ENCODE peak calls at places on chromosomes 11 and 22, in ten cellular contexts. One of them, this sample, is unnamed.

GRCh38 chr22:40594924-40595323 is 41.6 kb downstream of the MRTFA start:
- DNase-seq in stimulated activated CD4-positive, alpha-beta T cell treated with anti-CD3 and anti-CD28 coated beads, Interleukin-15, amount 100 ng/mL, for 1 hour: no peak
- DNase-seq in fibroblast of pulmonary artery: peak
- DNase-seq in GM12878: no peak
- DNase-seq in thyroid gland: peak
- DNase-seq in fibroblast of lung: no peak
- DNase-seq in osteocyte: no peak
- DNase-seq in KBM-7: no peak
- DNase-seq in CD8-positive, alpha-beta memory T cell: no peak
- DNase-seq in brain microvascular endothelial cell: no peak
- DNase-seq in this sample: no peak

GRCh38 chr22:37415210-37415609 is 12.1 kb downstream of the ELFN2 start:
- DNase-seq in CD8-positive, alpha-beta memory T cell: no peak
- DNase-seq in fibroblast of lung: no peak
- DNase-seq in brain microvascular endothelial cell: no peak
- DNase-seq in fibroblast of pulmonary artery: no peak
- DNase-seq in stimulated activated CD4-positive, alpha-beta T cell treated with anti-CD3 and anti-CD28 coated beads, Interleukin-15, amount 100 ng/mL, for 1 hour: no peak
- DNase-seq in thyroid gland: no peak
- DNase-seq in GM12878: no peak
- DNase-seq in osteocyte: no peak
- DNase-seq in KBM-7: no peak
- DNase-seq in this sample: no peak

GRCh38 chr11:73856001-73856663 is 20.5 kb downstream of the COA4 start:
- DNase-seq in brain microvascular endothelial cell: no peak
- DNase-seq in CD8-positive, alpha-beta memory T cell: no peak
- DNase-seq in fibroblast of lung: no peak
- DNase-seq in thyroid gland: no peak
- DNase-seq in KBM-7: no peak
- DNase-seq in stimulated activated CD4-positive, alpha-beta T cell treated with anti-CD3 and anti-CD28 coated beads, Interleukin-15, amount 100 ng/mL, for 1 hour: no peak
- DNase-seq in fibroblast of pulmonary artery: no peak
- DNase-seq in osteocyte: no peak
- DNase-seq in GM12878: no peak
- DNase-seq in this sample: no peak

GRCh38 chr11:20937826-20938225 is 268.4 kb downstream of the NELL1 start:
- DNase-seq in CD8-positive, alpha-beta memory T cell: no peak
- DNase-seq in fibroblast of lung: no peak
- DNase-seq in stimulated activated CD4-positive, alpha-beta T cell treated with anti-CD3 and anti-CD28 coated beads, Interleukin-15, amount 100 ng/mL, for 1 hour: no peak
- DNase-seq in osteocyte: no peak
- DNase-seq in fibroblast of pulmonary artery: no peak
- DNase-seq in GM12878: no peak
- DNase-seq in brain microvascular endothelial cell: no peak
- DNase-seq in KBM-7: no peak
- DNase-seq in thyroid gland: no peak
- DNase-seq in this sample: no peak

GRCh38 chr11:32034149-32034548 is 56.7 kb upstream of the RCN1 start:
- DNase-seq in KBM-7: no peak
- DNase-seq in osteocyte: no peak
- DNase-seq in fibroblast of lung: peak
- DNase-seq in fibroblast of pulmonary artery: peak
- DNase-seq in GM12878: no peak
- DNase-seq in brain microvascular endothelial cell: peak
- DNase-seq in stimulated activated CD4-positive, alpha-beta T cell treated with anti-CD3 and anti-CD28 coated beads, Interleukin-15, amount 100 ng/mL, for 1 hour: no peak
- DNase-seq in thyroid gland: no peak
- DNase-seq in CD8-positive, alpha-beta memory T cell: no peak
- DNase-seq in this sample: no peak

GRCh38 chr11:31958086-31958735 is 132.7 kb upstream of the RCN1 start:
- DNase-seq in brain microvascular endothelial cell: peak
- DNase-seq in KBM-7: peak
- DNase-seq in stimulated activated CD4-positive, alpha-beta T cell treated with anti-CD3 and anti-CD28 coated beads, Interleukin-15, amount 100 ng/mL, for 1 hour: peak
- DNase-seq in osteocyte: peak
- DNase-seq in CD8-positive, alpha-beta memory T cell: peak
- DNase-seq in thyroid gland: peak
- DNase-seq in GM12878: peak
- DNase-seq in fibroblast of pulmonary artery: peak
- DNase-seq in fibroblast of lung: peak
- DNase-seq in this sample: no peak

GRCh38 chr22:42602470-42602869 is 12.2 kb downstream of the POLDIP3 start:
- DNase-seq in CD8-positive, alpha-beta memory T cell: no peak
- DNase-seq in KBM-7: no peak
- DNase-seq in stimulated activated CD4-positive, alpha-beta T cell treated with anti-CD3 and anti-CD28 coated beads, Interleukin-15, amount 100 ng/mL, for 1 hour: no peak
- DNase-seq in GM12878: no peak
- DNase-seq in fibroblast of pulmonary artery: no peak
- DNase-seq in fibroblast of lung: no peak
- DNase-seq in osteocyte: no peak
- DNase-seq in thyroid gland: peak
- DNase-seq in brain microvascular endothelial cell: no peak
- DNase-seq in this sample: no peak

GRCh38 chr11:72781313-72782080 is 12.3 kb downstream of the STARD10 start:
- DNase-seq in KBM-7: no peak
- DNase-seq in GM12878: no peak
- DNase-seq in thyroid gland: peak
- DNase-seq in stimulated activated CD4-positive, alpha-beta T cell treated with anti-CD3 and anti-CD28 coated beads, Interleukin-15, amount 100 ng/mL, for 1 hour: peak
- DNase-seq in fibroblast of lung: no peak
- DNase-seq in osteocyte: no peak
- DNase-seq in brain microvascular endothelial cell: no peak
- DNase-seq in CD8-positive, alpha-beta memory T cell: peak
- DNase-seq in fibroblast of pulmonary artery: no peak
- DNase-seq in this sample: no peak

GRCh38 chr22:24728790-24729637 is 45.5 kb downstream of the PIWIL3 start:
- DNase-seq in thyroid gland: no peak
- DNase-seq in KBM-7: peak
- DNase-seq in osteocyte: no peak
- DNase-seq in fibroblast of lung: peak
- DNase-seq in CD8-positive, alpha-beta memory T cell: no peak
- DNase-seq in fibroblast of pulmonary artery: peak
- DNase-seq in stimulated activated CD4-positive, alpha-beta T cell treated with anti-CD3 and anti-CD28 coated beads, Interleukin-15, amount 100 ng/mL, for 1 hour: no peak
- DNase-seq in GM12878: no peak
- DNase-seq in brain microvascular endothelial cell: peak
- DNase-seq in this sample: no peak

GRCh38 chr11:2541881-2542361 is 97.1 kb downstream of the KCNQ1 start:
- DNase-seq in GM12878: no peak
- DNase-seq in stimulated activated CD4-positive, alpha-beta T cell treated with anti-CD3 and anti-CD28 coated beads, Interleukin-15, amount 100 ng/mL, for 1 hour: no peak
- DNase-seq in fibroblast of lung: no peak
- DNase-seq in KBM-7: no peak
- DNase-seq in fibroblast of pulmonary artery: no peak
- DNase-seq in osteocyte: no peak
- DNase-seq in CD8-positive, alpha-beta memory T cell: no peak
- DNase-seq in thyroid gland: no peak
- DNase-seq in brain microvascular endothelial cell: no peak
- DNase-seq in this sample: peak

GRCh38 chr11:121873770-121874169 is 242.2 kb downstream of the BLID start:
- DNase-seq in CD8-positive, alpha-beta memory T cell: no peak
- DNase-seq in fibroblast of lung: no peak
- DNase-seq in thyroid gland: no peak
- DNase-seq in osteocyte: no peak
- DNase-seq in KBM-7: no peak
- DNase-seq in fibroblast of pulmonary artery: no peak
- DNase-seq in GM12878: no peak
- DNase-seq in stimulated activated CD4-positive, alpha-beta T cell treated with anti-CD3 and anti-CD28 coated beads, Interleukin-15, amount 100 ng/mL, for 1 hour: no peak
- DNase-seq in brain microvascular endothelial cell: no peak
- DNase-seq in this sample: no peak

GRCh38 chr11:66112640-66113098 is 42.6 kb downstream of the PACS1 start:
- DNase-seq in fibroblast of lung: peak
- DNase-seq in CD8-positive, alpha-beta memory T cell: no peak
- DNase-seq in osteocyte: peak
- DNase-seq in fibroblast of pulmonary artery: peak
- DNase-seq in GM12878: no peak
- DNase-seq in KBM-7: no peak
- DNase-seq in brain microvascular endothelial cell: peak
- DNase-seq in thyroid gland: peak
- DNase-seq in stimulated activated CD4-positive, alpha-beta T cell treated with anti-CD3 and anti-CD28 coated beads, Interleukin-15, amount 100 ng/mL, for 1 hour: no peak
- DNase-seq in this sample: no peak

GRCh38 chr11:131723088-131723487 is 352.7 kb downstream of the NTM start:
- DNase-seq in osteocyte: no peak
- DNase-seq in brain microvascular endothelial cell: no peak
- DNase-seq in CD8-positive, alpha-beta memory T cell: no peak
- DNase-seq in GM12878: no peak
- DNase-seq in KBM-7: no peak
- DNase-seq in thyroid gland: no peak
- DNase-seq in fibroblast of pulmonary artery: peak
- DNase-seq in fibroblast of lung: no peak
- DNase-seq in stimulated activated CD4-positive, alpha-beta T cell treated with anti-CD3 and anti-CD28 coated beads, Interleukin-15, amount 100 ng/mL, for 1 hour: no peak
- DNase-seq in this sample: no peak

GRCh38 chr22:24137595-24137994 is 43.7 kb upstream of the SUSD2 start:
- DNase-seq in thyroid gland: no peak
- DNase-seq in brain microvascular endothelial cell: peak
- DNase-seq in fibroblast of lung: peak
- DNase-seq in GM12878: no peak
- DNase-seq in stimulated activated CD4-positive, alpha-beta T cell treated with anti-CD3 and anti-CD28 coated beads, Interleukin-15, amount 100 ng/mL, for 1 hour: no peak
- DNase-seq in KBM-7: no peak
- DNase-seq in fibroblast of pulmonary artery: peak
- DNase-seq in osteocyte: no peak
- DNase-seq in CD8-positive, alpha-beta memory T cell: no peak
- DNase-seq in this sample: no peak

GRCh38 chr11:73453562-73453961 is 77.4 kb downstream of the RELT start:
- DNase-seq in GM12878: no peak
- DNase-seq in brain microvascular endothelial cell: no peak
- DNase-seq in fibroblast of pulmonary artery: peak
- DNase-seq in CD8-positive, alpha-beta memory T cell: no peak
- DNase-seq in fibroblast of lung: peak
- DNase-seq in thyroid gland: no peak
- DNase-seq in KBM-7: no peak
- DNase-seq in stimulated activated CD4-positive, alpha-beta T cell treated with anti-CD3 and anti-CD28 coated beads, Interleukin-15, amount 100 ng/mL, for 1 hour: no peak
- DNase-seq in osteocyte: no peak
- DNase-seq in this sample: no peak

GRCh38 chr11:79363861-79364378 is 76.9 kb downstream of the TENM4 start:
- DNase-seq in KBM-7: no peak
- DNase-seq in osteocyte: no peak
- DNase-seq in fibroblast of lung: no peak
- DNase-seq in brain microvascular endothelial cell: no peak
- DNase-seq in thyroid gland: no peak
- DNase-seq in stimulated activated CD4-positive, alpha-beta T cell treated with anti-CD3 and anti-CD28 coated beads, Interleukin-15, amount 100 ng/mL, for 1 hour: no peak
- DNase-seq in CD8-positive, alpha-beta memory T cell: no peak
- DNase-seq in GM12878: no peak
- DNase-seq in fibroblast of pulmonary artery: no peak
- DNase-seq in this sample: no peak

GRCh38 chr22:46512683-46513082 is 24.7 kb downstream of the CELSR1 start:
- DNase-seq in brain microvascular endothelial cell: no peak
- DNase-seq in GM12878: no peak
- DNase-seq in KBM-7: no peak
- DNase-seq in fibroblast of lung: no peak
- DNase-seq in CD8-positive, alpha-beta memory T cell: no peak
- DNase-seq in fibroblast of pulmonary artery: no peak
- DNase-seq in thyroid gland: no peak
- DNase-seq in osteocyte: no peak
- DNase-seq in stimulated activated CD4-positive, alpha-beta T cell treated with anti-CD3 and anti-CD28 coated beads, Interleukin-15, amount 100 ng/mL, for 1 hour: no peak
- DNase-seq in this sample: no peak

GRCh38 chr11:35192347-35192746 is 53.4 kb downstream of the CD44 start:
- DNase-seq in fibroblast of pulmonary artery: peak
- DNase-seq in thyroid gland: peak
- DNase-seq in osteocyte: no peak
- DNase-seq in stimulated activated CD4-positive, alpha-beta T cell treated with anti-CD3 and anti-CD28 coated beads, Interleukin-15, amount 100 ng/mL, for 1 hour: no peak
- DNase-seq in brain microvascular endothelial cell: no peak
- DNase-seq in GM12878: no peak
- DNase-seq in CD8-positive, alpha-beta memory T cell: no peak
- DNase-seq in fibroblast of lung: peak
- DNase-seq in KBM-7: no peak
- DNase-seq in this sample: no peak

GRCh38 chr11:111189466-111189865 is 56.1 kb upstream of the POU2AF2 start:
- DNase-seq in thyroid gland: no peak
- DNase-seq in osteocyte: no peak
- DNase-seq in CD8-positive, alpha-beta memory T cell: no peak
- DNase-seq in brain microvascular endothelial cell: no peak
- DNase-seq in fibroblast of lung: no peak
- DNase-seq in fibroblast of pulmonary artery: no peak
- DNase-seq in stimulated activated CD4-positive, alpha-beta T cell treated with anti-CD3 and anti-CD28 coated beads, Interleukin-15, amount 100 ng/mL, for 1 hour: no peak
- DNase-seq in KBM-7: no peak
- DNase-seq in GM12878: no peak
- DNase-seq in this sample: no peak

GRCh38 chr22:46079861-46080821 is 70.2 kb upstream of the PPARA start:
- DNase-seq in thyroid gland: peak
- DNase-seq in KBM-7: no peak
- DNase-seq in brain microvascular endothelial cell: no peak
- DNase-seq in fibroblast of pulmonary artery: no peak
- DNase-seq in CD8-positive, alpha-beta memory T cell: no peak
- DNase-seq in fibroblast of lung: peak
- DNase-seq in stimulated activated CD4-positive, alpha-beta T cell treated with anti-CD3 and anti-CD28 coated beads, Interleukin-15, amount 100 ng/mL, for 1 hour: no peak
- DNase-seq in osteocyte: no peak
- DNase-seq in GM12878: no peak
- DNase-seq in this sample: peak

GRCh38 chr11:17684550-17684949 is 34.8 kb upstream of the MYOD1 start:
- DNase-seq in KBM-7: no peak
- DNase-seq in stimulated activated CD4-positive, alpha-beta T cell treated with anti-CD3 and anti-CD28 coated beads, Interleukin-15, amount 100 ng/mL, for 1 hour: no peak
- DNase-seq in brain microvascular endothelial cell: no peak
- DNase-seq in CD8-positive, alpha-beta memory T cell: no peak
- DNase-seq in osteocyte: no peak
- DNase-seq in GM12878: no peak
- DNase-seq in fibroblast of lung: no peak
- DNase-seq in thyroid gland: no peak
- DNase-seq in fibroblast of pulmonary artery: no peak
- DNase-seq in this sample: no peak

GRCh38 chr11:130071211-130071712 is 1.6 kb downstream of the APLP2 start:
- DNase-seq in CD8-positive, alpha-beta memory T cell: no peak
- DNase-seq in osteocyte: no peak
- DNase-seq in stimulated activated CD4-positive, alpha-beta T cell treated with anti-CD3 and anti-CD28 coated beads, Interleukin-15, amount 100 ng/mL, for 1 hour: no peak
- DNase-seq in GM12878: no peak
- DNase-seq in KBM-7: peak
- DNase-seq in fibroblast of lung: peak
- DNase-seq in brain microvascular endothelial cell: no peak
- DNase-seq in fibroblast of pulmonary artery: peak
- DNase-seq in thyroid gland: no peak
- DNase-seq in this sample: no peak

GRCh38 chr11:119295178-119295577 is 21.8 kb downstream of the MCAM start:
- DNase-seq in GM12878: no peak
- DNase-seq in fibroblast of pulmonary artery: peak
- DNase-seq in CD8-positive, alpha-beta memory T cell: no peak
- DNase-seq in osteocyte: no peak
- DNase-seq in thyroid gland: no peak
- DNase-seq in brain microvascular endothelial cell: no peak
- DNase-seq in fibroblast of lung: peak
- DNase-seq in KBM-7: no peak
- DNase-seq in stimulated activated CD4-positive, alpha-beta T cell treated with anti-CD3 and anti-CD28 coated beads, Interleukin-15, amount 100 ng/mL, for 1 hour: no peak
- DNase-seq in this sample: peak

GRCh38 chr11:83069441-83070043 is 2.2 kb downstream of the RAB30 start:
- DNase-seq in thyroid gland: no peak
- DNase-seq in CD8-positive, alpha-beta memory T cell: no peak
- DNase-seq in osteocyte: no peak
- DNase-seq in GM12878: no peak
- DNase-seq in KBM-7: no peak
- DNase-seq in fibroblast of lung: no peak
- DNase-seq in brain microvascular endothelial cell: no peak
- DNase-seq in stimulated activated CD4-positive, alpha-beta T cell treated with anti-CD3 and anti-CD28 coated beads, Interleukin-15, amount 100 ng/mL, for 1 hour: no peak
- DNase-seq in fibroblast of pulmonary artery: no peak
- DNase-seq in this sample: no peak

GRCh38 chr11:2310073-2310785 is 8.4 kb downstream of the TSPAN32 start:
- DNase-seq in stimulated activated CD4-positive, alpha-beta T cell treated with anti-CD3 and anti-CD28 coated beads, Interleukin-15, amount 100 ng/mL, for 1 hour: no peak
- DNase-seq in fibroblast of pulmonary artery: no peak
- DNase-seq in brain microvascular endothelial cell: no peak
- DNase-seq in osteocyte: no peak
- DNase-seq in fibroblast of lung: no peak
- DNase-seq in thyroid gland: no peak
- DNase-seq in GM12878: no peak
- DNase-seq in KBM-7: no peak
- DNase-seq in CD8-positive, alpha-beta memory T cell: no peak
- DNase-seq in this sample: no peak

This sample was measured in coronary artery.